ENCODE peak calls at places on chromosomes 3 and 15, in four cellular contexts. I, C, N and D are unnamed samples.

GRCh38 chr3:124530916-124531315 is 199.3 kb upstream of the UMPS start:
- DNase-seq in I (peak), C (no peak), N (peak), D (no peak)

GRCh38 chr3:182948305-182948704 is 32.0 kb downstream of the DCUN1D1 start:
- DNase-seq in I (no peak), C (no peak), N (no peak), D (no peak)

GRCh38 chr3:129003578-129004112 is 2.5 kb downstream of the EFCC1 start:
- DNase-seq in I (peak), C (no peak), N (no peak), D (peak)

GRCh38 chr3:149641011-149641728 is 16.7 kb downstream of the WWTR1 start:
- DNase-seq in I (no peak), C (no peak), N (peak), D (peak)

GRCh38 chr3:70281663-70282062 is 30.8 kb downstream of the MDFIC2 start:
- DNase-seq in I (no peak), C (no peak), N (no peak), D (no peak)

GRCh38 chr3:42202239-42202865 is 63.6 kb downstream of the CCK start:
- DNase-seq in I (no peak), C (no peak), N (no peak), D (no peak)

GRCh38 chr3:30503431-30503830 is 103.0 kb upstream of the TGFBR2 start:
- DNase-seq in I (no peak), C (no peak), N (no peak), D (no peak)

GRCh38 chr3:65444448-65444815 is 594.3 kb downstream of the MAGI1 start:
- DNase-seq in I (no peak), C (no peak), N (no peak), D (no peak)

GRCh38 chr15:101329309-101329863 is 34.3 kb upstream of the SNRPA1 start:
- DNase-seq in I (no peak), C (no peak), N (no peak), D (peak)

GRCh38 chr3:150104564-150104963 is 133.9 kb upstream of the PFN2 start:
- DNase-seq in I (no peak), C (no peak), N (no peak), D (no peak)

GRCh38 chr3:193711523-193711963 is 118.5 kb downstream of the OPA1 start:
- DNase-seq in I (no peak), C (no peak), N (no peak), D (no peak)

GRCh38 chr15:80152896-80153876 is at the start of gene FAH:
- DNase-seq in I (peak), C (peak), N (peak), D (peak)

GRCh38 chr3:121662742-121663141 is 2.0 kb upstream of the HCLS1 start:
- DNase-seq in I (no peak), C (no peak), N (no peak), D (no peak)

GRCh38 chr15:92049290-92050008 is 195.9 kb downstream of the SLCO3A1 start:
- DNase-seq in I (no peak), C (no peak), N (no peak), D (peak)

GRCh38 chr3:55852326-55852725 is 365.2 kb upstream of the WNT5A start:
- DNase-seq in I (no peak), C (no peak), N (no peak), D (no peak)

GRCh38 chr15:72998681-72999466 is 53.4 kb upstream of the NEO1 start:
- DNase-seq in I (peak), C (no peak), N (no peak), D (no peak)

GRCh38 chr3:11434017-11434526 is 161.9 kb downstream of the ATG7 start:
- DNase-seq in I (no peak), C (peak), N (peak), D (peak)

GRCh38 chr3:183306798-183307671 is 54.0 kb downstream of the B3GNT5 start:
- DNase-seq in I (peak), C (no peak), N (peak), D (no peak)

GRCh38 chr3:105466495-105467080 is 99.9 kb downstream of the ALCAM start:
- DNase-seq in I (no peak), C (no peak), N (peak), D (no peak)

GRCh38 chr3:187042062-187042745 is 97.1 kb downstream of the RPL39L start:
- DNase-seq in I (no peak), C (no peak), N (no peak), D (no peak)

GRCh38 chr3:8517490-8517889 is 15.9 kb downstream of the LMCD1 start:
- DNase-seq in I (no peak), C (no peak), N (no peak), D (no peak)

DNA sequence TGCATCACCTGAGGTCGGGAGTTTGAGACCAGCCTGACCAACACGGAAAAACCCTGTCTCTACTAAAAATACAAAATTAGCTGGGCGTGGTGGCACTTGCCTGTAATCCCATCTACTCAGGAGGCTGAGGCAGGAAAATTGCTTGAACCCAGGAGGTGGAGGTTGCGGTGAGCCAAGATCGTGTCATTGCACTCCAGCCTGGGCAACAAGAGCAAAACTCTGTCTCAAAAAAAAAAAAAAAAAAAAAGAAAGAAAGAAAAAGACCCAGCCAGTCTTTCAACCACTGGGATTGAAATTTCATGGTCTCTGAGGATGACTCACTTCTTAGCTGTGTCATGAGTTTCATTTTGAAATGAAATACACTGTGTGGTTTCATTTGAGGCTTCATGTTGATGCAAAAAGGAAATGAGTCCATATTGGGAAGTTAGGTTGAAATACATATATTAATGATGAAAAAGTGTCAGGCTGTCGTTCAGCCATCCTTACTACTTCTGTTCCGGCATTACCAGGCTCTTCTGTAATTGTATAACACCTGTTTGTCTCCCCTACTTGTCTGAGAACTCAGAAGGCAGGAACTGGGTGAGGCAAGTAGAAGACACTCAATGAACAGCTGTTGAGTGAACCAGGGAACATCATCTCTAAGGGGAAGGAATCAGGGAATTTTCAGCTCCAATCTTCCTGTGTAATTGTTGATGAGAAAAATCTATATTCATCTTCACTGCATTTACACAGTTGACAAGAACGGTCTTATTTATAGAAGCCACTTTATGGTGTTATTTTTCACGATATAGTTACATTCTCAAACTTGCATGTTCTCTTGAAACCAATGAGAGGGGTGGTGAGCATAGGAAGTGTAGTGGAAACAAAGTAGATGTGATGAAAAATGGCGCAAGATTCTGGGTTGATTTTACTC is 87.4 kb downstream of the NFKBIZ start:
- DNase-seq in I (peak), C (peak), N (peak), D (peak)
- H3K4me2 ChIP-seq in I (peak), C (no peak), N (peak), D (peak)

DNA sequence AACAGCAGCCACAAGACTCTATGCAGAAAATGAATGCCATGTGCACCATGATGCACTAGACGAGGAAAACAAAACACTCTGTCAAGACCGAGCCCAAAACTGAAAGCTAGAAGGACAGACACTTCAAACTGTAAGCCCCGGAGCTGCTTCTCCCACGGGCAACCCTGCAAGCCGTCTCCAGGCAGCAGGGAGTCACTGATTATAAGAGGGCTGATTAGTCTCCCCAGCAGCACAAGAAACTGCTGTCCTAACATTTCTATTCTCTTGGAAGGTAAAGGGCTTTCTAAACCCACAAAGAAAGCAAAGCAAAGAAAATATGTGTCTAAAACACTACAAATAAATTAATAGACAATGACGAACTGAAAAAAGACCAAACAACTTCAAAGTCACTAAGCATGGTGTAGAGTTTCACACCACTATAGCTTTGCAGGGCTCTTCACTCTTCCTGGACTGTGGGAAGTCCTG is 15.5 kb downstream of the TBC1D2B start:
- DNase-seq in I (no peak), C (peak), N (peak), D (no peak)
- H3K4me2 ChIP-seq in I (no peak), C (no peak), N (peak), D (peak)

GRCh38 chr3:195140816-195141793 is 129.9 kb downstream of the XXYLT1 start:
- DNase-seq in I (no peak), C (peak), N (no peak), D (peak)

GRCh38 chr3:195139876-195140240 is 131.1 kb downstream of the XXYLT1 start:
- DNase-seq in I (peak), C (no peak), N (peak), D (peak)

GRCh38 chr3:195142519-195142918 is 128.4 kb downstream of the XXYLT1 start:
- DNase-seq in I (no peak), C (no peak), N (no peak), D (no peak)

GRCh38 chr3:195139091-195139875 is 131.7 kb downstream of the XXYLT1 start:
- DNase-seq in I (no peak), C (no peak), N (no peak), D (peak)

DNA sequence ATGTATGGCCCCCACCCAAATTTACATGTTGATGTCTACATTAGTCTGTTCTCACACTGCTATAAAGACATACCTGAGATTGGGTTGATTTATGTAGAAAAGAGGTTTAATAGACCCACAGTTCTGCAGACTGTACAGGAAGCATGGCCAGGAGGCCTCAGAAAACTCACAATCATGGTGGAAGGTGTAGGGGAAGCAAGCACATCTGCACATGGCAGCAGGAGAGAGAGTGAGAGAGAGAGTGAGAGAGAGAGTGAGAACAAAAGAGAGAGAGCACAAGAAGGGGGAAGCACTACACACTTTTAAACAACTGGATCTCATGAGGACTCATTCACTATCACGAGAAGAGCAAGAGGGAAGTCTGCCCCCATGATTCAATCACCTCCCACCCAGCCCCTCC is 130.5 kb downstream of the XXYLT1 start:
- DNase-seq in I (no peak), C (no peak), N (no peak), D (no peak)
- H3K4me2 ChIP-seq in I (no peak), C (no peak), N (no peak), D (no peak)

GRCh38 chr3:12903000-12903800 is 61.8 kb upstream of the RPL32 start:
- DNase-seq in I (no peak), C (no peak), N (no peak), D (peak)
- H3K4me2 ChIP-seq in I (no peak), C (no peak), N (no peak), D (no peak)